ENCODE peak calls at places on chromosomes 5 and 9, in ten cellular contexts. C is PC-3; E is WTC11; H is non-pigmented ciliary epithelial cell; P is activated effector memory CD4-positive, alpha-beta T cell treated with Interleukin-2 at 50 U/mL for 16 hours; I is amniotic stem cell; G is activated T-cell treated with anti-CD3 and anti-CD28 coated beads for 1 hour; K is Jurkat, Clone E6-1; R is left ventricle myocardium inferior; S is GM12865. O is an unnamed sample.

GRCh38 chr5:173915310-173916005 is 27.3 kb downstream of the CPEB4 start:
- DNase-seq in H (no peak), C (no peak), R (no peak), S (no peak), G (no peak), K (no peak), E (no peak), I (no peak), P (no peak), O (no peak)

GRCh38 chr5:179613460-179614071 is 9.9 kb downstream of the HNRNPH1 start:
- DNase-seq in G (no peak), E (peak), K (no peak), H (no peak), R (no peak), S (peak), P (no peak), I (no peak), C (no peak), O (no peak)

GRCh38 chr5:153752890-153753289 is 262.4 kb downstream of the GRIA1 start:
- DNase-seq in E (no peak), C (no peak), G (no peak), I (no peak), P (no peak), K (no peak), H (no peak), S (no peak), R (no peak), O (no peak)

GRCh38 chr9:33288828-33289483 is 1.4 kb upstream of the NFX1 start:
- DNase-seq in R (no peak), S (no peak), G (no peak), K (no peak), H (no peak), P (no peak), E (no peak), I (no peak), C (no peak), O (no peak)

GRCh38 chr5:159322180-159322579 is 8.1 kb downstream of the IL12B start:
- DNase-seq in G (no peak), S (no peak), E (no peak), C (no peak), H (no peak), P (no peak), K (no peak), I (no peak), R (no peak), O (no peak)

GRCh38 chr9:14205463-14205862 is 108.5 kb downstream of the NFIB start:
- DNase-seq in G (no peak), S (no peak), C (peak), P (no peak), E (no peak), K (no peak), I (peak), R (no peak), H (peak), O (no peak)

GRCh38 chr9:137021979-137022619 is 5.9 kb downstream of the ABCA2 start:
- DNase-seq in K (peak), I (no peak), E (peak), R (no peak), G (peak), H (no peak), S (peak), P (peak), C (peak), O (peak)

GRCh38 chr9:77809552-77809951 is 161.4 kb upstream of the GNA14 start:
- DNase-seq in E (no peak), R (no peak), P (no peak), G (no peak), C (no peak), I (no peak), K (no peak), H (no peak), S (no peak), O (no peak)

O was measured in iPS DF 19.7.